ENCODE peak calls at places on chromosomes 1 and 21, in nine cellular contexts. K, L, O, N, M, Y, C, E and B are unnamed samples.

GRCh38 chr21:32456497-32456918 is 44.0 kb downstream of the EVA1C start:
- DNase-seq in K (no peak), L (no peak), O (no peak), N (no peak), M (no peak), Y (no peak), C (no peak), E (no peak), B (no peak)

GRCh38 chr1:109275706-109276345 is 7.1 kb downstream of the PSRC1 start:
- DNase-seq in K (no peak), L (no peak), O (no peak), N (no peak), M (no peak), Y (peak), C (no peak), E (no peak), B (no peak)

GRCh38 chr1:153699116-153699515 is 20.6 kb downstream of the NPR1 start:
- DNase-seq in K (peak), L (no peak), O (no peak), N (no peak), M (no peak), Y (no peak), C (no peak), E (no peak), B (no peak)

GRCh38 chr1:15501208-15502032 is 22.6 kb downstream of the CASP9 start:
- DNase-seq in K (no peak), L (peak), O (peak), N (peak), M (peak), Y (peak), C (peak), E (peak), B (peak)

GRCh38 chr1:169795687-169796086 is 980 bp upstream of the METTL18 start:
- DNase-seq in K (no peak), L (no peak), O (no peak), N (no peak), M (no peak), Y (no peak), C (no peak), E (no peak), B (no peak)

GRCh38 chr21:15221799-15222386 is 157.1 kb upstream of the NRIP1 start:
- DNase-seq in K (peak), L (no peak), O (peak), N (peak), M (peak), Y (peak), C (no peak), E (no peak), B (no peak)

GRCh38 chr1:63908016-63908415 is 134.2 kb downstream of the ROR1 start:
- DNase-seq in K (no peak), L (no peak), O (no peak), N (no peak), M (no peak), Y (no peak), C (no peak), E (no peak), B (no peak)

GRCh38 chr1:183023601-183024351 is 556 bp downstream of the LAMC1 start:
- DNase-seq in K (no peak), L (peak), O (peak), N (peak), M (peak), Y (peak), C (peak), E (peak), B (no peak)

GRCh38 chr1:106793686-106794085 is 262.8 kb upstream of the PRMT6 start:
- DNase-seq in K (no peak), L (no peak), O (no peak), N (no peak), M (no peak), Y (no peak), C (no peak), E (no peak), B (no peak)

GRCh38 chr1:165353731-165354671 is 2.5 kb downstream of the LMX1A start:
- DNase-seq in K (no peak), L (no peak), O (no peak), N (no peak), M (peak), Y (no peak), C (no peak), E (no peak), B (no peak)

GRCh38 chr1:1298861-1299685 is 8.7 kb downstream of the ACAP3 start:
- DNase-seq in K (no peak), L (no peak), O (no peak), N (no peak), M (peak), Y (no peak), C (no peak), E (no peak), B (no peak)

GRCh38 chr1:171998711-171999110 is 157.4 kb downstream of the DNM3 start:
- DNase-seq in K (no peak), L (no peak), O (no peak), N (no peak), M (no peak), Y (no peak), C (no peak), E (no peak), B (no peak)

GRCh38 chr1:63739452-63739851 is 34.4 kb upstream of the ROR1 start:
- DNase-seq in K (no peak), L (no peak), O (no peak), N (no peak), M (no peak), Y (no peak), C (no peak), E (no peak), B (no peak)

GRCh38 chr1:109423498-109423897 is 2.8 kb downstream of the PSMA5 start:
- DNase-seq in K (no peak), L (no peak), O (no peak), N (no peak), M (no peak), Y (no peak), C (no peak), E (no peak), B (no peak)

GRCh38 chr1:233060595-233060994 is 110.2 kb downstream of the NTPCR start:
- DNase-seq in K (no peak), L (no peak), O (no peak), N (no peak), M (no peak), Y (no peak), C (no peak), E (no peak), B (no peak)

GRCh38 chr1:9827558-9828185 is 3.9 kb upstream of the CLSTN1 start:
- DNase-seq in K (no peak), L (no peak), O (no peak), N (no peak), M (no peak), Y (no peak), C (no peak), E (no peak), B (no peak)

GRCh38 chr1:15510611-15511405 is 13.2 kb downstream of the CASP9 start:
- DNase-seq in K (no peak), L (no peak), O (no peak), N (no peak), M (no peak), Y (no peak), C (peak), E (no peak), B (no peak)

GRCh38 chr1:59016390-59016789 is 232.5 kb upstream of the JUN start:
- DNase-seq in K (no peak), L (no peak), O (no peak), N (no peak), M (no peak), Y (no peak), C (no peak), E (no peak), B (no peak)

GRCh38 chr1:201826830-201827229 is 2.1 kb upstream of the IPO9 start:
- DNase-seq in K (no peak), L (no peak), O (no peak), N (no peak), M (no peak), Y (no peak), C (no peak), E (no peak), B (no peak)
- TF ChIP-seq CTCF in K (peak), L (no peak), O (no peak), N (no peak), M (no peak), Y (no peak), C (no peak), E (no peak), B (no peak)

DNA sequence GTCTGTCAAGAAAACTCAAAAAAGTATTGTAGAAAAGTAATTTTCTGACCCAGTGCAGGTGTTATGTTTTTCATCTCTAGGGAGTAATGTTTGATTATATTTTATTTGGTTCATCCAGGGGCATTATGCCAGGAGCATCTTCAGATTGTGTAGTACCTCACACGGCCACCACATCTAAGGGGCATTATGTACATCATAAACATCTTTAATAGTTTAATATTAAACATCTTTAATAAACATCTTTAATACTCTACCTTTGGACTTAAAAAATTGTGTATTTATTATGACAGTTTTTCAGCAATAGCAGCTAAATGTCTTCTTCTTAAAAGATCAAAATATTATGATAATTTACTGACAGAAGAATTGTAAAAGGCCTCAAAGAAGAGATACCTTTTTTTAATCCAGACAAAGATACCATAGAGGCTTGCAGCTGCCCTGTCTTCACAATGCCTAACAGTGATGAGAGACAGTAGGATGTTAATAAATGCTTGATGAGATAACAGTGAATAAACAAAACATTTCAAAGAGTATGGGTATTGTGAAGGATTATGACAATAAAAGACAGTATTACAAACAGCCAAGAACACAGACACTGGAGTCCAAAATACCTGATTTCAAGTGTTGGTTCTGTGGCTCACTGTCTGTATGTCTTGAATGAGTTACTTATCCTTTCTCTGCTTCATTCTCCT is 240.9 kb upstream of the ADGRL2 start:
- DNase-seq in K (no peak), L (no peak), O (no peak), N (no peak), M (no peak), Y (no peak), C (no peak), E (no peak), B (no peak)
- TF ChIP-seq CTCF in K (peak), L (no peak), O (peak), N (no peak), M (peak), Y (no peak), C (no peak), E (no peak), B (no peak)

GRCh38 chr1:11907275-11908138 is 18.7 kb downstream of the KIAA2013 start:
- DNase-seq in K (peak), L (peak), O (peak), N (peak), M (peak), Y (peak), C (peak), E (peak), B (peak)
- TF ChIP-seq CTCF in K (peak), L (peak), O (peak), N (peak), M (peak), Y (peak), C (peak), E (no peak), B (peak)

GRCh38 chr1:23751815-23752200 is 8.5 kb downstream of the ELOA start:
- DNase-seq in K (no peak), L (no peak), O (no peak), N (no peak), M (no peak), Y (no peak), C (no peak), E (no peak), B (no peak)

GRCh38 chr1:23751050-23751814 is 8.0 kb downstream of the ELOA start:
- DNase-seq in K (no peak), L (peak), O (peak), N (no peak), M (peak), Y (no peak), C (peak), E (no peak), B (no peak)

GRCh38 chr1:23757812-23758211 is 14.5 kb downstream of the ELOA start:
- DNase-seq in K (no peak), L (no peak), O (no peak), N (no peak), M (no peak), Y (no peak), C (no peak), E (no peak), B (no peak)

GRCh38 chr1:23756676-23757075 is 13.4 kb downstream of the ELOA start:
- DNase-seq in K (no peak), L (no peak), O (no peak), N (no peak), M (no peak), Y (no peak), C (no peak), E (no peak), B (no peak)

GRCh38 chr1:23752909-23753308 is 9.6 kb downstream of the ELOA start:
- DNase-seq in K (no peak), L (no peak), O (no peak), N (no peak), M (no peak), Y (no peak), C (no peak), E (no peak), B (no peak)
- TF ChIP-seq CTCF in K (no peak), L (no peak), O (no peak), N (no peak), M (no peak), Y (no peak), C (no peak), E (no peak), B (no peak)